ENCODE peak calls at places on chromosome 21, in eight cellular contexts. M is astrocyte, Y is AG09309, N is tibial nerve, L is A549, H is fibroblast of pulmonary artery, G is body of pancreas, V is psoas muscle. J is an unnamed sample.
A peak's percentile ranks its signal among the peaks of the same experiment; 100 is the strongest.

GRCh38 chr21:38773108-38774061 is 32.3 kb upstream of the ETS2 start:
- DNase-seq in Y (peak; percentile 94), L (peak; percentile 49), N (peak; percentile 26), G (no peak), H (peak; percentile 95), V (no peak), M (peak; percentile 96), J (peak; percentile 70)

GRCh38 chr21:17429936-17430335 is 82.9 kb upstream of the CXADR start:
- DNase-seq in V (no peak), L (no peak), G (no peak), H (no peak), M (no peak), N (no peak), Y (no peak), J (no peak)

GRCh38 chr21:33892853-33893252 is 22.8 kb downstream of the ATP5PO start:
- DNase-seq in N (no peak), H (no peak), L (no peak), G (no peak), V (no peak), M (no peak), Y (no peak), J (no peak)

GRCh38 chr21:35189077-35189863 is 140.2 kb upstream of the RUNX1 start:
- DNase-seq in H (peak; percentile 67), N (no peak), V (no peak), G (no peak), Y (peak; percentile 84), L (no peak), M (peak; percentile 92), J (no peak)

GRCh38 chr21:16377120-16377658 is 647.4 kb downstream of the USP25 start:
- DNase-seq in L (no peak), Y (no peak), M (peak; percentile 58), G (no peak), N (no peak), H (no peak), V (no peak), J (no peak)

GRCh38 chr21:38849776-38850175 is 44.0 kb downstream of the ETS2 start:
- DNase-seq in V (no peak), M (no peak), G (no peak), L (no peak), Y (no peak), H (no peak), N (no peak), J (no peak)

GRCh38 chr21:31732538-31732864 is 583 bp upstream of the SCAF4 start:
- DNase-seq in Y (no peak), G (no peak), V (no peak), M (no peak), H (no peak), N (no peak), L (no peak), J (no peak)

GRCh38 chr21:34029724-34030528 is 43.5 kb upstream of the MRPS6 start:
- DNase-seq in Y (no peak), V (no peak), M (peak; percentile 84), L (peak; percentile 53), N (no peak), G (peak; percentile 21), H (peak; percentile 86), J (no peak)

GRCh38 chr21:19855522-19855921 is 1142.7 kb upstream of the NCAM2 start:
- DNase-seq in N (no peak), L (no peak), V (no peak), G (no peak), M (no peak), H (no peak), Y (no peak), J (no peak)

GRCh38 chr21:32378956-32379355 is 13.9 kb downstream of the URB1 start:
- DNase-seq in N (no peak), Y (peak; percentile 71), L (no peak), M (no peak), H (no peak), V (peak; percentile 75), G (no peak), J (no peak)

GRCh38 chr21:33537212-33537611 is 4.7 kb downstream of the GART start:
- DNase-seq in V (no peak), M (no peak), N (no peak), Y (no peak), G (no peak), L (no peak), H (no peak), J (no peak)

GRCh38 chr21:24225432-24225831 is 1381.8 kb downstream of the MRPL39 start:
- DNase-seq in V (no peak), H (peak; percentile 11), M (peak; percentile 35), Y (no peak), L (no peak), N (no peak), G (no peak), J (no peak)

GRCh38 chr21:39132248-39132647 is 51.0 kb downstream of the PSMG1 start:
- DNase-seq in L (no peak), V (no peak), G (no peak), M (peak; percentile 33), N (no peak), Y (no peak), H (no peak), J (no peak)

GRCh38 chr21:18499761-18500376 is 96.3 kb upstream of the TMPRSS15 start:
- DNase-seq in L (no peak), N (peak; percentile 28), M (peak; percentile 16), Y (no peak), H (peak; percentile 56), G (peak; percentile 46), V (no peak), J (no peak)

GRCh38 chr21:38847556-38847955 is 41.8 kb downstream of the ETS2 start:
- DNase-seq in V (no peak), G (no peak), N (no peak), H (no peak), Y (no peak), M (peak; percentile 68), L (no peak), J (no peak)

GRCh38 chr21:37565530-37566223 is 199.1 kb downstream of the DYRK1A start:
- DNase-seq in N (no peak), G (no peak), Y (no peak), H (no peak), L (no peak), M (peak; percentile 18), V (no peak), J (no peak)

GRCh38 chr21:34613679-34614442 is 1.1 kb downstream of the RCAN1 start:
- DNase-seq in H (no peak), V (no peak), G (no peak), M (no peak), Y (no peak), N (no peak), L (no peak), J (no peak)

GRCh38 chr21:37915516-37915915 is 741 bp downstream of the KCNJ6 start:
- DNase-seq in V (no peak), H (no peak), N (no peak), Y (no peak), G (no peak), M (no peak), L (no peak), J (no peak)

GRCh38 chr21:33268736-33269441 is 2.7 kb downstream of the IL10RB start:
- DNase-seq in N (no peak), H (no peak), G (peak; percentile 98), Y (no peak), M (no peak), L (no peak), V (no peak), J (no peak)

GRCh38 chr21:37626320-37626719 is 259.7 kb downstream of the DYRK1A start:
- DNase-seq in M (no peak), Y (no peak), L (no peak), V (no peak), N (no peak), G (no peak), H (no peak), J (no peak)

GRCh38 chr21:14737278-14737677 is 191.2 kb upstream of the SAMSN1 start:
- DNase-seq in Y (no peak), M (no peak), H (peak; percentile 3), N (no peak), L (no peak), V (no peak), G (no peak), J (no peak)

GRCh38 chr21:42125571-42126544 is 54.7 kb downstream of the UMODL1 start:
- DNase-seq in H (peak; percentile 43), M (peak; percentile 54), G (no peak), L (no peak), N (no peak), V (no peak), Y (no peak), J (no peak)
- TF ChIP-seq CTCF in H (peak; percentile 18), M (no peak), G (no peak), L (no peak), N (no peak), V (no peak), Y (peak; percentile 12), J (peak; percentile 35)

GRCh38 chr21:36325373-36326010 is 5.5 kb downstream of the MORC3 start:
- DNase-seq in G (no peak), Y (no peak), N (no peak), V (no peak), M (peak; percentile 59), L (no peak), H (no peak), J (peak; percentile 60)

GRCh38 chr21:36321325-36322082 is 1.5 kb downstream of the MORC3 start:
- DNase-seq in H (peak; percentile 32), V (no peak), M (peak; percentile 10), G (no peak), L (no peak), Y (no peak), N (no peak), J (no peak)

GRCh38 chr21:36320421-36321324 is 676 bp downstream of the MORC3 start:
- DNase-seq in Y (no peak), N (peak; percentile 42), G (peak; percentile 53), L (peak; percentile 30), H (peak; percentile 64), V (peak; percentile 87), M (peak; percentile 58), J (no peak)

GRCh38 chr21:36322083-36322424 is 2.1 kb downstream of the MORC3 start:
- DNase-seq in Y (no peak), L (no peak), N (no peak), V (no peak), G (no peak), M (no peak), H (no peak), J (no peak)

DNA sequence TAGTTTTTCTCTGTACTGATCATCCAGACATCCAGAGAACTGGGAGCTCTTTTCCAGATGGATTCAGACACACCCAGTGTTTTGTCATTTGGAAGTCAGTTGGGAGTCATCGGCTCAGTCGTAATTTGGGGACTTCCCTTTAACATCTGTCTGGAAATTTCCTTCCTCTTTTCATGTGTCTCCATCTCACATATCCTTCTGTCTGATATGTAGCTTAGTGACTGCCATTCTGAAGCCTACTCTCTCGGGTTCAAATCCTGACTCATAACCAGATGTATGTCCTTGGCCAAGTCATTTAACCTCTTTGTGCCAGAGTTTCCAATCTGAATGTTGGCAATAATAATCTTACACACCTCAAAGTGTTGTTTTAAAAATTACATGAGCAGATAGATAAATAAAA is 3.0 kb downstream of the MORC3 start:
- DNase-seq in L (no peak), N (no peak), H (no peak), G (no peak), Y (no peak), V (no peak), M (no peak), J (no peak)
- H3K4me3 ChIP-seq in L (no peak overlapping the region), N (no peak overlapping the region), H (no peak overlapping the region), G (no peak overlapping the region), Y (no peak overlapping the region), V (no peak overlapping the region), M (no peak overlapping the region), J (no peak overlapping the region)

GRCh38 chr21:45386728-45387371 is 18.1 kb upstream of the COL18A1 start:
- DNase-seq in N (no peak), H (peak; percentile 89), L (no peak), Y (peak; percentile 75), V (peak; percentile 71), M (peak; percentile 85), G (peak; percentile 24), J (no peak)
- TF ChIP-seq CTCF in N (peak; percentile 34), H (peak; percentile 42), L (no peak), Y (peak; percentile 42), V (no peak), M (peak; percentile 13), G (no peak), J (peak; percentile 39)

GRCh38 chr21:28479660-28480059 is 513.0 kb downstream of the LTN1 start:
- DNase-seq in V (no peak), L (no peak), N (no peak), H (no peak), M (no peak), Y (no peak), G (no peak), J (no peak)
- H3K4me3 ChIP-seq in V (no peak overlapping the region), L (no peak overlapping the region), N (no peak overlapping the region), H (no peak overlapping the region), M (no peak overlapping the region), Y (no peak overlapping the region), G (no peak overlapping the region), J (no peak overlapping the region)

J was measured in epithelial cell of proximal tubule.